ENCODE peak calls at places on chromosomes 5 and 9, in six cellular contexts. I is amniotic stem cell; V is NCI-H2107; M is activated gamma-delta T cell treated with Interleukin-2 at 50 U/mL for 16 hours; N is head of caudate nucleus; Z is naive thymus-derived CD8-positive, alpha-beta T cell. W is an unnamed sample.

GRCh38 chr9:135524130-135524861 is 3.1 kb downstream of the LCN1 start:
- DNase-seq in I (no peak), V (no peak), M (no peak), N (no peak), Z (no peak), W (no peak)

GRCh38 chr9:36870960-36871359 is 163.1 kb downstream of the PAX5 start:
- DNase-seq in I (no peak), V (peak), M (no peak), N (no peak), Z (no peak), W (no peak)

GRCh38 chr5:83552275-83552674 is 80.7 kb downstream of the VCAN start:
- DNase-seq in I (no peak), V (no peak), M (no peak), N (no peak), Z (no peak), W (no peak)

GRCh38 chr5:161547573-161548471 is 1.3 kb upstream of the GABRB2 start:
- DNase-seq in I (no peak), V (no peak), M (no peak), N (peak), Z (no peak), W (peak)

GRCh38 chr5:95725937-95726810 is 5.0 kb upstream of the RHOBTB3 start:
- DNase-seq in I (no peak), V (no peak), M (no peak), N (no peak), Z (no peak), W (no peak)

GRCh38 chr9:20728493-20729220 is 44.6 kb downstream of the FOCAD start:
- DNase-seq in I (no peak), V (no peak), M (no peak), N (no peak), Z (no peak), W (no peak)

GRCh38 chr9:72863456-72864094 is 89.3 kb downstream of the ALDH1A1 start:
- DNase-seq in I (no peak), V (no peak), M (no peak), N (no peak), Z (no peak), W (no peak)

GRCh38 chr5:179802207-179802883 is 4.3 kb downstream of the MGAT4B start:
- DNase-seq in I (no peak), V (no peak), M (no peak), N (no peak), Z (no peak), W (no peak)

GRCh38 chr9:133119461-133120342 is 1.3 kb downstream of the RALGDS start:
- DNase-seq in I (no peak), V (no peak), M (no peak), N (peak), Z (no peak), W (no peak)

GRCh38 chr9:102273952-102274351 is 535.5 kb upstream of the GRIN3A start:
- DNase-seq in I (no peak), V (no peak), M (no peak), N (no peak), Z (no peak), W (no peak)

GRCh38 chr9:72635197-72635596 is 113.8 kb downstream of the TMC1 start:
- DNase-seq in I (no peak), V (no peak), M (no peak), N (no peak), Z (no peak), W (no peak)